ENCODE peak calls at places on chromosomes 1 and 21, in four cellular contexts. E is nucleus accumbens; P is lower lobe of right lung; V is CD4-positive, CD25-positive, alpha-beta regulatory T cell. O is an unnamed sample.
A peak's percentile ranks its signal among the peaks of the same experiment; 100 is the strongest.

GRCh38 chr1:156122519-156123355 is 8.2 kb downstream of the LMNA start:
- DNase-seq in E (peak; percentile 59), P (peak; percentile 75), V (no peak), O (peak; percentile 90)

GRCh38 chr1:241215203-241215602 is 141.8 kb downstream of the RGS7 start:
- DNase-seq in E (no peak), P (no peak), V (no peak), O (no peak)

GRCh38 chr1:103275725-103276124 is 167.4 kb upstream of the COL11A1 start:
- DNase-seq in E (no peak), P (no peak), V (no peak), O (no peak)

GRCh38 chr1:94027735-94028515 is 93.0 kb downstream of the ABCA4 start:
- DNase-seq in E (no peak), P (no peak), V (no peak), O (no peak)

GRCh38 chr1:115453666-115454065 is 115.6 kb upstream of the NGF start:
- DNase-seq in E (no peak), P (no peak), V (no peak), O (no peak)

GRCh38 chr1:243930822-243931671 is 81.0 kb upstream of the AKT3 start:
- DNase-seq in E (peak; percentile 33), P (no peak), V (no peak), O (no peak)

GRCh38 chr1:30411206-30411605 is 312.2 kb downstream of the MATN1 start:
- DNase-seq in E (no peak), P (no peak), V (no peak), O (no peak)

GRCh38 chr1:222928212-222928611 is 113.4 kb downstream of the DISP1 start:
- DNase-seq in E (peak; percentile 51), P (peak; percentile 52), V (no peak), O (peak; percentile 41)

GRCh38 chr1:226017070-226017469 is 17.9 kb upstream of the SDE2 start:
- DNase-seq in E (no peak), P (no peak), V (no peak), O (no peak)

GRCh38 chr1:3940081-3940755 is 40.1 kb upstream of the C1orf174 start:
- DNase-seq in E (no peak), P (no peak), V (no peak), O (no peak)

GRCh38 chr1:13751458-13751871 is 51.5 kb downstream of the PRDM2 start:
- DNase-seq in E (no peak), P (no peak), V (no peak), O (no peak)

GRCh38 chr21:42306366-42307035 is 8.7 kb downstream of the TFF3 start:
- DNase-seq in E (no peak), P (no peak), V (no peak), O (no peak)

GRCh38 chr1:227780101-227781044 is 35.1 kb upstream of the PRSS38 start:
- DNase-seq in E (no peak), P (peak; percentile 41), V (no peak), O (no peak)

GRCh38 chr21:38386967-38387366 is 111.3 kb downstream of the ERG start:
- DNase-seq in E (no peak), P (no peak), V (no peak), O (no peak)

GRCh38 chr1:30872033-30872947 is 36.3 kb downstream of the SDC3 start:
- DNase-seq in E (no peak), P (no peak), V (no peak), O (no peak)

GRCh38 chr1:17594026-17594425 is 54.5 kb downstream of the ARHGEF10L start:
- DNase-seq in E (no peak), P (no peak), V (no peak), O (no peak)

GRCh38 chr1:964691-965525 is 1.4 kb upstream of the PLEKHN1 start:
- DNase-seq in E (no peak), P (no peak), V (no peak), O (no peak)

GRCh38 chr1:8416857-8417256 is 98.9 kb downstream of the SLC45A1 start:
- DNase-seq in E (no peak), P (no peak), V (no peak), O (no peak)

GRCh38 chr1:227356582-227357228 is 38.4 kb upstream of the CDC42BPA start:
- DNase-seq in E (no peak), P (no peak), V (no peak), O (no peak)

O was measured in head of caudate nucleus.